ENCODE peak calls at places on chromosome 17, in five cellular contexts. One of them, this sample, is unnamed.

GRCh38 chr17:46811978-46812583 is 6.4 kb downstream of the WNT3 start:
- DNase-seq in CD4-positive, CD25-positive, alpha-beta regulatory T cell: no peak
- DNase-seq in CD8-positive, alpha-beta T cell: no peak
- DNase-seq in AG04450: peak; percentile 3
- DNase-seq in small intestine: no peak
- DNase-seq in this sample: no peak

GRCh38 chr17:6548578-6549330 is 7.6 kb downstream of the PITPNM3 start:
- DNase-seq in CD4-positive, CD25-positive, alpha-beta regulatory T cell: peak; percentile 5
- DNase-seq in CD8-positive, alpha-beta T cell: no peak
- DNase-seq in AG04450: no peak
- DNase-seq in small intestine: no peak
- DNase-seq in this sample: no peak

GRCh38 chr17:15119928-15120327 is 145.2 kb downstream of the PMP22 start:
- DNase-seq in CD4-positive, CD25-positive, alpha-beta regulatory T cell: no peak
- DNase-seq in CD8-positive, alpha-beta T cell: no peak
- DNase-seq in AG04450: no peak
- DNase-seq in small intestine: no peak
- DNase-seq in this sample: no peak

GRCh38 chr17:58330544-58330996 is 2.0 kb upstream of the TSPOAP1 start:
- DNase-seq in CD4-positive, CD25-positive, alpha-beta regulatory T cell: no peak
- DNase-seq in CD8-positive, alpha-beta T cell: no peak
- DNase-seq in AG04450: no peak
- DNase-seq in small intestine: no peak
- DNase-seq in this sample: no peak

GRCh38 chr17:73536700-73537680 is 107.3 kb downstream of the SDK2 start:
- DNase-seq in CD4-positive, CD25-positive, alpha-beta regulatory T cell: no peak
- DNase-seq in CD8-positive, alpha-beta T cell: no peak
- DNase-seq in AG04450: no peak
- DNase-seq in small intestine: no peak
- DNase-seq in this sample: no peak

GRCh38 chr17:37570527-37571093 is 38.6 kb downstream of the SYNRG start:
- DNase-seq in CD4-positive, CD25-positive, alpha-beta regulatory T cell: no peak
- DNase-seq in CD8-positive, alpha-beta T cell: peak; percentile 30
- DNase-seq in AG04450: peak; percentile 4
- DNase-seq in small intestine: peak; percentile 25
- DNase-seq in this sample: peak; percentile 35

GRCh38 chr17:15952916-15953865 is 8.3 kb downstream of the ADORA2B start:
- DNase-seq in CD4-positive, CD25-positive, alpha-beta regulatory T cell: no peak
- DNase-seq in CD8-positive, alpha-beta T cell: no peak
- DNase-seq in AG04450: no peak
- DNase-seq in small intestine: no peak
- DNase-seq in this sample: no peak

GRCh38 chr17:1834378-1835149 is 4.8 kb downstream of the RPA1 start:
- DNase-seq in CD4-positive, CD25-positive, alpha-beta regulatory T cell: peak; percentile 47
- DNase-seq in CD8-positive, alpha-beta T cell: no peak
- DNase-seq in AG04450: no peak
- DNase-seq in small intestine: peak; percentile 10
- DNase-seq in this sample: no peak

GRCh38 chr17:9021985-9022552 is 759 bp downstream of the NTN1 start:
- DNase-seq in CD4-positive, CD25-positive, alpha-beta regulatory T cell: no peak
- DNase-seq in CD8-positive, alpha-beta T cell: no peak
- DNase-seq in AG04450: no peak
- DNase-seq in small intestine: no peak
- DNase-seq in this sample: no peak

GRCh38 chr17:29251969-29252866 is 5.6 kb downstream of the CRYBA1 start:
- DNase-seq in CD4-positive, CD25-positive, alpha-beta regulatory T cell: no peak
- DNase-seq in CD8-positive, alpha-beta T cell: no peak
- DNase-seq in AG04450: no peak
- DNase-seq in small intestine: no peak
- DNase-seq in this sample: no peak

GRCh38 chr17:79855331-79856124 is 16.3 kb upstream of the CBX4 start:
- DNase-seq in CD4-positive, CD25-positive, alpha-beta regulatory T cell: no peak
- DNase-seq in CD8-positive, alpha-beta T cell: no peak
- DNase-seq in AG04450: no peak
- DNase-seq in small intestine: no peak
- DNase-seq in this sample: no peak

GRCh38 chr17:410674-411401 is 58.2 kb upstream of the RPH3AL start:
- DNase-seq in CD4-positive, CD25-positive, alpha-beta regulatory T cell: peak; percentile 57
- DNase-seq in CD8-positive, alpha-beta T cell: peak; percentile 61
- DNase-seq in AG04450: no peak
- DNase-seq in small intestine: peak; percentile 62
- DNase-seq in this sample: peak; percentile 45

GRCh38 chr17:15945493-15946209 is 721 bp downstream of the ADORA2B start:
- DNase-seq in CD4-positive, CD25-positive, alpha-beta regulatory T cell: no peak
- DNase-seq in CD8-positive, alpha-beta T cell: no peak
- DNase-seq in AG04450: no peak
- DNase-seq in small intestine: no peak
- DNase-seq in this sample: no peak

GRCh38 chr17:62780273-62780672 is 27.8 kb downstream of the MARCHF10 start:
- DNase-seq in CD4-positive, CD25-positive, alpha-beta regulatory T cell: no peak
- DNase-seq in CD8-positive, alpha-beta T cell: no peak
- DNase-seq in AG04450: no peak
- DNase-seq in small intestine: no peak
- DNase-seq in this sample: no peak

GRCh38 chr17:64343833-64344637 is 46.6 kb downstream of the PECAM1 start:
- DNase-seq in CD4-positive, CD25-positive, alpha-beta regulatory T cell: peak; percentile 12
- DNase-seq in CD8-positive, alpha-beta T cell: no peak
- DNase-seq in AG04450: peak; percentile 46
- DNase-seq in small intestine: no peak
- DNase-seq in this sample: no peak

GRCh38 chr17:45029096-45029495 is 22.3 kb downstream of the DCAKD start:
- DNase-seq in CD4-positive, CD25-positive, alpha-beta regulatory T cell: no peak
- DNase-seq in CD8-positive, alpha-beta T cell: no peak
- DNase-seq in AG04450: no peak
- DNase-seq in small intestine: no peak
- DNase-seq in this sample: no peak

GRCh38 chr17:39653662-39654331 is 11.4 kb upstream of the TCAP start:
- DNase-seq in CD4-positive, CD25-positive, alpha-beta regulatory T cell: peak; percentile 70
- DNase-seq in CD8-positive, alpha-beta T cell: peak; percentile 81
- DNase-seq in AG04450: no peak
- DNase-seq in small intestine: peak; percentile 74
- DNase-seq in this sample: peak; percentile 89

GRCh38 chr17:35991075-35991474 is 4.5 kb upstream of the CCL14 start:
- DNase-seq in CD4-positive, CD25-positive, alpha-beta regulatory T cell: no peak
- DNase-seq in CD8-positive, alpha-beta T cell: no peak
- DNase-seq in AG04450: no peak
- DNase-seq in small intestine: peak; percentile 30
- DNase-seq in this sample: no peak

GRCh38 chr17:36525113-36525512 is 9.6 kb downstream of the MYO19 start:
- DNase-seq in CD4-positive, CD25-positive, alpha-beta regulatory T cell: no peak
- DNase-seq in CD8-positive, alpha-beta T cell: no peak
- DNase-seq in AG04450: no peak
- DNase-seq in small intestine: no peak
- DNase-seq in this sample: no peak

GRCh38 chr17:10161392-10161791 is 37.0 kb downstream of the GAS7 start:
- DNase-seq in CD4-positive, CD25-positive, alpha-beta regulatory T cell: no peak
- DNase-seq in CD8-positive, alpha-beta T cell: no peak
- DNase-seq in AG04450: no peak
- DNase-seq in small intestine: no peak
- DNase-seq in this sample: no peak

GRCh38 chr17:74603032-74603635 is 11.1 kb upstream of the CD300LD start:
- DNase-seq in CD4-positive, CD25-positive, alpha-beta regulatory T cell: no peak
- DNase-seq in CD8-positive, alpha-beta T cell: no peak
- DNase-seq in AG04450: no peak
- DNase-seq in small intestine: no peak
- DNase-seq in this sample: no peak
- H3K4me3 ChIP-seq in CD4-positive, CD25-positive, alpha-beta regulatory T cell: no peak overlapping the region
- H3K4me3 ChIP-seq in CD8-positive, alpha-beta T cell: no peak overlapping the region
- H3K4me3 ChIP-seq in AG04450: no peak overlapping the region
- H3K4me3 ChIP-seq in small intestine: no peak overlapping the region
- H3K4me3 ChIP-seq in this sample: no peak overlapping the region

DNA sequence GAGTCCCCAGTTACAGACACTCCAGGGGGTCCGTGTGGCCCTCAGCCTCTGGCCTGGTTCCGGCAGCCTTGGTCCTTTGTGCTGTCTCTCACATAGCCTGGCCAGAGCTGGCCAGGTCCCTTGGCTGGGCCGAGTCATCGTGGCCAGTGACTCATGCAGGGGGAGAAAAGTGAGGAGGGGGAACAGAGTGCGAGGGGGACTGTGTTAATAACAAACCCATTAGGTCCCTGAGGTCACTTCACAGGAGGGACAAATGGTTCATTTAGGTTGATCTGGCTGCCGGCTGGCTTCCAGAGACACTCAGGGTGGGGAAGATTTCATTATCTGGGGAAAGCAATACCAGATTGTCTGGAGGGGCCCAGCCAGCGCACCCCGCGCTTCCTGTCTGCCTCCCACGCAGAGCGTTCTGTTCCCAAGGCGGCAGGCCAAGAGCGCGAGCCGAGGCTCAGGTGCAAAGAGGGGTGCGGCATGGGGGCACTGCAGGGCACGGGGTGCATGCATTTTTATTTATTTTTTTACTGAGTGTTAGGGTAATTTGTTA is 223.1 kb downstream of the SEC14L1 start:
- DNase-seq in CD4-positive, CD25-positive, alpha-beta regulatory T cell: no peak
- DNase-seq in CD8-positive, alpha-beta T cell: peak; percentile 39
- DNase-seq in AG04450: no peak
- DNase-seq in small intestine: no peak
- DNase-seq in this sample: no peak
- H3K9me3 ChIP-seq in CD4-positive, CD25-positive, alpha-beta regulatory T cell: no peaks in the 10 kb centered on the region
- H3K9me3 ChIP-seq in CD8-positive, alpha-beta T cell: no peaks in the 10 kb centered on the region
- H3K9me3 ChIP-seq in AG04450: no peaks in the 10 kb centered on the region
- H3K9me3 ChIP-seq in small intestine: no peaks in the 10 kb centered on the region
- H3K9me3 ChIP-seq in this sample: no peaks in the 10 kb centered on the region

DNA sequence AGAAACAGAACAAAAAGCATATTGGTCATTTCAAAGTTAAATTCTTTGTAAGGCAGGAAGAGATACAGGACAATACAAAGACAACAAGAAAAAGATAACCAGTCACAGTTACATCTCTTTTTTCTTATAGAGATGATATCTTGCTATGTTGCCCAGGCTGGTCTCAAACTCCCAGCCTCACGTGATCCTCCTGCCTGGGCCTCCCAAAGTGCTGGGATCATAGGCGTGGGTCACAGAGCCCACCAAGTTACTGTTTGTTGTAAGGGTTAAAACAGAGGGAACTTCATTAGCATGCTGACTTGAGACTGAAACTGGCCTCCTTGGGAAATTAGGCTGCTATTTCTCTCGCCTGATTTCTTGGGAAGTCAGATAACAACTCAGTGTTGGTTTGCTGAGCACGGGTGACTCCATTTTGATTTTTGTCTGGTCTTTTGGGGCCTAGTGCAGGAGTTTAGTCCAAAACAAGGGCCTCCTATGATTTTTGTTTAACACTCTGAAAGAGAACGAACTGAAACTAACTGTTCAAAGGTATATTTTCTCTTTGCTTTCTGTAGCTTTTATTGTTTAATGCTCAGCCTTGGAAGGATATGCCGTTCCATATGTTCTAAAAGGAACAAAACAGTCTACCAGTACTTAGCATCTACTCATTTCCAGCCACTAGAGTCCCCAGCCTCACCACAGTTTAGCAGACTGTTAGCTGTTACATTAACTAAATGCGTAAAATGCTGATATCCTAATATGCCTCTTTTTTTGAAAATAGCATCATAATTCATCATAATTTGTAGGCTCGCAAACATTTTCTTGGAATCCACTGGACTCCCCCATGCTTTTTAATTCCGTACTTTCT is 31.4 kb upstream of the SEC14L1 start:
- DNase-seq in CD4-positive, CD25-positive, alpha-beta regulatory T cell: no peak
- DNase-seq in CD8-positive, alpha-beta T cell: no peak
- DNase-seq in AG04450: no peak
- DNase-seq in small intestine: no peak
- DNase-seq in this sample: no peak
- H3K4me3 ChIP-seq in CD4-positive, CD25-positive, alpha-beta regulatory T cell: no peak overlapping the region
- H3K4me3 ChIP-seq in CD8-positive, alpha-beta T cell: no peak overlapping the region
- H3K4me3 ChIP-seq in AG04450: no peak overlapping the region
- H3K4me3 ChIP-seq in small intestine: no peak overlapping the region
- H3K4me3 ChIP-seq in this sample: no peak overlapping the region

GRCh38 chr17:81194941-81195901 is 27.5 kb downstream of the CEP131 start:
- DNase-seq in CD4-positive, CD25-positive, alpha-beta regulatory T cell: no peak
- DNase-seq in CD8-positive, alpha-beta T cell: no peak
- DNase-seq in AG04450: no peak
- DNase-seq in small intestine: no peak
- DNase-seq in this sample: no peak
- H3K9me3 ChIP-seq in CD4-positive, CD25-positive, alpha-beta regulatory T cell: no peaks in the 10 kb centered on the region
- H3K9me3 ChIP-seq in CD8-positive, alpha-beta T cell: no peaks in the 10 kb centered on the region
- H3K9me3 ChIP-seq in AG04450: no peaks in the 10 kb centered on the region
- H3K9me3 ChIP-seq in small intestine: no peaks in the 10 kb centered on the region
- H3K9me3 ChIP-seq in this sample: no peaks in the 10 kb centered on the region

GRCh38 chr17:78486946-78487680 is 90.1 kb downstream of the DNAH17 start:
- DNase-seq in CD4-positive, CD25-positive, alpha-beta regulatory T cell: no peak
- DNase-seq in CD8-positive, alpha-beta T cell: no peak
- DNase-seq in AG04450: no peak
- DNase-seq in small intestine: no peak
- DNase-seq in this sample: no peak

GRCh38 chr17:78484300-78485159 is 92.7 kb downstream of the DNAH17 start:
- DNase-seq in CD4-positive, CD25-positive, alpha-beta regulatory T cell: peak; percentile 55
- DNase-seq in CD8-positive, alpha-beta T cell: peak; percentile 54
- DNase-seq in AG04450: no peak
- DNase-seq in small intestine: peak; percentile 41
- DNase-seq in this sample: peak; percentile 35

GRCh38 chr17:78486228-78486802 is 90.9 kb downstream of the DNAH17 start:
- DNase-seq in CD4-positive, CD25-positive, alpha-beta regulatory T cell: no peak
- DNase-seq in CD8-positive, alpha-beta T cell: no peak
- DNase-seq in AG04450: no peak
- DNase-seq in small intestine: no peak
- DNase-seq in this sample: no peak

GRCh38 chr17:78488156-78488555 is 89.0 kb downstream of the DNAH17 start:
- DNase-seq in CD4-positive, CD25-positive, alpha-beta regulatory T cell: no peak
- DNase-seq in CD8-positive, alpha-beta T cell: no peak
- DNase-seq in AG04450: no peak
- DNase-seq in small intestine: no peak
- DNase-seq in this sample: no peak

GRCh38 chr17:78485416-78486168 is 91.6 kb downstream of the DNAH17 start:
- DNase-seq in CD4-positive, CD25-positive, alpha-beta regulatory T cell: no peak
- DNase-seq in CD8-positive, alpha-beta T cell: no peak
- DNase-seq in AG04450: no peak
- DNase-seq in small intestine: no peak
- DNase-seq in this sample: no peak
- H3K4me3 ChIP-seq in CD4-positive, CD25-positive, alpha-beta regulatory T cell: no peak overlapping the region
- H3K4me3 ChIP-seq in CD8-positive, alpha-beta T cell: no peak overlapping the region
- H3K4me3 ChIP-seq in AG04450: no peak overlapping the region
- H3K4me3 ChIP-seq in small intestine: no peak overlapping the region
- H3K4me3 ChIP-seq in this sample: peak overlapping the region; percentile 46

This sample was measured in HAP-1.